ENCODE peak calls at places on chromosomes 16 and 17, in five cellular contexts. One of them, this sample, is unnamed. For H3K4me1, the result is how much of the 10 kb centered on the place peaks cover.

GRCh38 chr17:50565559-50566350 is 5.2 kb downstream of the CACNA1G start:
- DNase-seq in mucosa of descending colon: no peak
- DNase-seq in spleen: no peak
- DNase-seq in ascending aorta: no peak
- DNase-seq in A549: peak
- DNase-seq in this sample: no peak

GRCh38 chr17:80851277-80851925 is 140.2 kb upstream of the CHMP6 start:
- DNase-seq in ascending aorta: no peak
- DNase-seq in mucosa of descending colon: no peak
- DNase-seq in A549: no peak
- DNase-seq in spleen: peak
- DNase-seq in this sample: no peak

GRCh38 chr16:22370038-22370541 is 4.3 kb downstream of the CDR2 start:
- DNase-seq in A549: no peak
- DNase-seq in mucosa of descending colon: no peak
- DNase-seq in ascending aorta: no peak
- DNase-seq in spleen: no peak
- DNase-seq in this sample: no peak

GRCh38 chr17:9897569-9897968 is 7.5 kb downstream of the RCVRN start:
- DNase-seq in mucosa of descending colon: no peak
- DNase-seq in A549: no peak
- DNase-seq in ascending aorta: no peak
- DNase-seq in spleen: no peak
- DNase-seq in this sample: no peak

GRCh38 chr16:9105189-9105588 is 13.7 kb downstream of the HAPSTR1 start:
- DNase-seq in ascending aorta: no peak
- DNase-seq in mucosa of descending colon: no peak
- DNase-seq in A549: no peak
- DNase-seq in spleen: no peak
- DNase-seq in this sample: no peak

GRCh38 chr17:57277923-57278604 is 21.7 kb downstream of the MSI2 start:
- DNase-seq in mucosa of descending colon: no peak
- DNase-seq in spleen: no peak
- DNase-seq in ascending aorta: no peak
- DNase-seq in A549: no peak
- DNase-seq in this sample: no peak

GRCh38 chr17:29124135-29124930 is 55.9 kb downstream of the MYO18A start:
- DNase-seq in mucosa of descending colon: no peak
- DNase-seq in A549: peak
- DNase-seq in ascending aorta: no peak
- DNase-seq in spleen: no peak
- DNase-seq in this sample: no peak

GRCh38 chr17:56176101-56176500 is 22.8 kb downstream of the ANKFN1 start:
- DNase-seq in mucosa of descending colon: no peak
- DNase-seq in ascending aorta: no peak
- DNase-seq in spleen: no peak
- DNase-seq in A549: no peak
- DNase-seq in this sample: no peak

GRCh38 chr16:48531011-48531962 is 78.7 kb downstream of the N4BP1 start:
- DNase-seq in ascending aorta: no peak
- DNase-seq in A549: no peak
- DNase-seq in mucosa of descending colon: no peak
- DNase-seq in spleen: no peak
- DNase-seq in this sample: no peak

GRCh38 chr16:65574311-65574966 is 452.6 kb upstream of the CDH11 start:
- DNase-seq in spleen: no peak
- DNase-seq in ascending aorta: no peak
- DNase-seq in mucosa of descending colon: no peak
- DNase-seq in A549: no peak
- DNase-seq in this sample: no peak

GRCh38 chr17:67293251-67294203 is 48.5 kb upstream of the HELZ start:
- DNase-seq in A549: peak
- DNase-seq in mucosa of descending colon: peak
- DNase-seq in ascending aorta: peak
- DNase-seq in spleen: peak
- DNase-seq in this sample: peak

GRCh38 chr16:27495191-27495590 is 54.5 kb downstream of the GTF3C1 start:
- DNase-seq in mucosa of descending colon: no peak
- DNase-seq in A549: no peak
- DNase-seq in spleen: no peak
- DNase-seq in ascending aorta: no peak
- DNase-seq in this sample: no peak

GRCh38 chr17:63701477-63702222 is 1.7 kb upstream of the LIMD2 start:
- DNase-seq in A549: no peak
- DNase-seq in spleen: peak
- DNase-seq in ascending aorta: peak
- DNase-seq in mucosa of descending colon: peak
- DNase-seq in this sample: peak

GRCh38 chr16:72856797-72857196 is 191.1 kb downstream of the ZFHX3 start:
- DNase-seq in A549: peak
- DNase-seq in ascending aorta: no peak
- DNase-seq in mucosa of descending colon: no peak
- DNase-seq in spleen: no peak
- DNase-seq in this sample: no peak

GRCh38 chr17:81868674-81869220 is 2.4 kb downstream of the ARHGDIA start:
- DNase-seq in spleen: peak
- DNase-seq in mucosa of descending colon: no peak
- DNase-seq in A549: peak
- DNase-seq in ascending aorta: peak
- DNase-seq in this sample: peak

GRCh38 chr17:63842540-63843386 is at the start of gene SMARCD2:
- DNase-seq in spleen: peak
- DNase-seq in ascending aorta: peak
- DNase-seq in A549: peak
- DNase-seq in mucosa of descending colon: peak
- DNase-seq in this sample: peak

GRCh38 chr17:79618383-79619067 is 7.7 kb upstream of the RBFOX3 start:
- DNase-seq in A549: no peak
- DNase-seq in spleen: peak
- DNase-seq in mucosa of descending colon: peak
- DNase-seq in ascending aorta: no peak
- DNase-seq in this sample: no peak

DNA sequence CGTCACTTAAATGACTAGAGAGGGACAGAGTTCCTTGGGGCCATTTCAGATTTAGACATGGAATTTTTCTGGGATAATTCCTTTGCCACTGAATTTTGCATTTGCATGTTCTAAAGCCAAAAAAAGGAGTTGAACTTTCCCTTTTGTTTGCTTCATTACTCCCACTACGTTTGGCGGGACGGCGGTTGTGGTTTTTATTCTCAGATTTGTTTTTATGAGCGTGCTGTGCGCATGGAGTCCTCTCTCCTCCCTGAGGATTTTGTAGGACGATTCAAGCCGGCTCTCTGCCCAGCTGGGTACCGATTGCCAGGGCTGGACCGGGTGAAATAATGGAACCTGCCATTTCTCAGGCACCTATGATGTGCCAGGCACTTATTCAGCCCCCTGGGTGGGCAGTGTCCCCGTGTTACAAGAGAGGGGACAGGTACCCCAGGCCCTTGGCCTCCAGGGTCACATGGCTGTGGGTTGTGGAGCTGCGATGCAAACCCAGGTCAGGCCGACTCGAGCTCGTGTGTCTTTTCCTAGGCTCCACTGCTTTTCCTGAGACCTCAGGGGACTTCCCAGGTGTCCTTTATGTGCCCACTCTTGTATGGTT is 18.8 kb downstream of the CMIP start:
- DNase-seq in mucosa of descending colon: no peak
- DNase-seq in ascending aorta: no peak
- DNase-seq in A549: no peak
- DNase-seq in spleen: peak
- DNase-seq in this sample: no peak
- H3K4me3 ChIP-seq in mucosa of descending colon: no peak
- H3K4me3 ChIP-seq in ascending aorta: no peak
- H3K4me3 ChIP-seq in A549: no peak
- H3K4me3 ChIP-seq in spleen: no peak
- H3K4me3 ChIP-seq in this sample: no peak

GRCh38 chr16:54817432-54817831 is 113.2 kb upstream of the IRX5 start:
- DNase-seq in ascending aorta: no peak
- DNase-seq in A549: peak
- DNase-seq in mucosa of descending colon: no peak
- DNase-seq in spleen: no peak
- DNase-seq in this sample: peak
- TF ChIP-seq CTCF in ascending aorta: no peak
- TF ChIP-seq CTCF in A549: no peak
- TF ChIP-seq CTCF in mucosa of descending colon: no peak
- TF ChIP-seq CTCF in spleen: no peak
- TF ChIP-seq CTCF in this sample: peak

GRCh38 chr16:12083625-12084024 is 107.1 kb downstream of the SNX29 start:
- DNase-seq in spleen: peak
- DNase-seq in ascending aorta: peak
- DNase-seq in mucosa of descending colon: peak
- DNase-seq in A549: no peak
- DNase-seq in this sample: no peak

GRCh38 chr16:12082207-12082606 is 105.7 kb downstream of the SNX29 start:
- DNase-seq in A549: no peak
- DNase-seq in ascending aorta: peak
- DNase-seq in spleen: no peak
- DNase-seq in mucosa of descending colon: peak
- DNase-seq in this sample: no peak

GRCh38 chr16:12081048-12081404 is 104.5 kb downstream of the SNX29 start:
- DNase-seq in ascending aorta: peak
- DNase-seq in mucosa of descending colon: peak
- DNase-seq in A549: no peak
- DNase-seq in spleen: no peak
- DNase-seq in this sample: no peak

GRCh38 chr16:12079411-12079965 is 103.0 kb downstream of the SNX29 start:
- DNase-seq in A549: no peak
- DNase-seq in ascending aorta: peak
- DNase-seq in mucosa of descending colon: peak
- DNase-seq in spleen: peak
- DNase-seq in this sample: no peak

DNA sequence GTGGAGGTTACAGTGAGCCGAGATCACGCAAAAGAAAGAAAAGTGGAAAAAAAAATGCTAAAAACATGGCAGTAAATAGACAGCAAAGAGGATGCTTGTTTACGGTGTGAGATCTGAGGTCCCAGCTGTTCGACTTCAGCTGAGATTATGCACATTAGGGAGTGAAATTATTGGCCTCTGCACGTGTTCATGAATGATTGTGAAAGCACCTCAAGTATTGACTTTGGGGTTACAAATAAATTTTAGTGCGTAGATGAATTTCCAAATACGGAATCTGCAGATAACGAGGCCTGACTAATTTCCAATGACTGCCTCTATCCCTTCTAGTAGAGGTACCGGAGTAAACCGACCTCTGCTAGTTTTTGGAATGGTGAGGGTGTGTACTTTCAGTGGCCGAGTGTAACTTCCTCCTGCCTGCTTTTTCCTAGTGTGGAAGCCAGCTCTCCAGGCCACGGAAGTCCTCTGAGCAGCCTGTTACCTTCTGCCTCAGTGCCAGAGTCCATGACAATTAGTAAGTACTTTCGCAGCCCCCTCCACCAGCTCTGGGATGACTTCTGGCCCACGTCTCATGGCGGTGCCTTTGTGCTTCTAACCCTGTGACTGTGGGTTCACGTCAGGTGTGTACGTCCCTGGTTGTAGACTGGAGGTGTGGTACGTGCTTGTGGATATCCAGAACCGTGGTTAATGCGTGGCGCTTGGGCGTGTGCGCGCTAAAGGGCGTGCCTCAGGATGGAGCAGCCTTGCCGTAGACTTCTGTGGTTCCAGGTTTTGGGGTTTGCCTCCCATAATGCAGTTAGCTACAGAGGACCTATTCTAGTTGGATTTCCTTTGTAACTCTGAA is 102.1 kb downstream of the SNX29 start:
- DNase-seq in spleen: peak
- DNase-seq in ascending aorta: peak
- DNase-seq in mucosa of descending colon: peak
- DNase-seq in A549: no peak
- DNase-seq in this sample: no peak
- H3K4me1 ChIP-seq in spleen: under half
- H3K4me1 ChIP-seq in ascending aorta: under half
- H3K4me1 ChIP-seq in mucosa of descending colon: under half
- H3K4me1 ChIP-seq in A549: under half
- H3K4me1 ChIP-seq in this sample: under half

GRCh38 chr16:14510939-14511797 is 118.9 kb downstream of the PARN start:
- DNase-seq in ascending aorta: no peak
- DNase-seq in spleen: no peak
- DNase-seq in A549: peak
- DNase-seq in mucosa of descending colon: no peak
- DNase-seq in this sample: no peak
- H3K4me3 ChIP-seq in ascending aorta: no peak
- H3K4me3 ChIP-seq in spleen: no peak
- H3K4me3 ChIP-seq in A549: no peak
- H3K4me3 ChIP-seq in mucosa of descending colon: no peak
- H3K4me3 ChIP-seq in this sample: no peak

DNA sequence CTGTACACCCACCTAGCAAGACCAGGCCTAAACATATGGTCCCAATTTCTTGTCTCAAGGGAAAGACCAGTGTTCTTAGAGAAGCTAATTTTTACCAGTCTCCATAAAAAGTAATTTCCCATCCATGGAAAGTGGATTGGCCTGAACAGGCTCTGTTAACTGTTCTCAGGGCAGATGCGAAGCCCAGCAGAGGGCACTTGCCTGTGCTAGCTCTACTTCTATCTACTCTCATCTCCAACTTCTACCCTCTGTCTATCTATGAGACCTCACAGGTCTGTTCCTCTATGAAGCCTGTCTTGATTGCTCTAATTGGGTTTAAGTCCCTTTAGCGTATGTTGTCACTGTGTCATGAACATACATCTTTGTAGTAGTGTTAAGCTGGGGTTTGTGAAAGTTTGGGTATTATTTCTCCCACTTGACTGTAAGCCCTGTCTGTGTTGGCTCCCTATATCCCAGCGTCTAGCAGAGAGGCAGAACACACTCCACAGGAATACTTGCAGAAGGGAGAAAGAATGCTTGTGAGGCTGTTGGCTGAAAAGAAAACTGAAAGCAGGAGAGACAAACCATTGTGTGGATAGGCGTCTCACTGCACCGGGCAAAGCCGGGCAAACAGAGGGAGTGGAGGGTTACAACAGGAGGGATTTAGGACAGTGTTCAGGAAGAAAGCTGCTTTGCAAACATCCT is 167.2 kb upstream of the MAF start:
- DNase-seq in mucosa of descending colon: peak
- DNase-seq in A549: peak
- DNase-seq in spleen: no peak
- DNase-seq in ascending aorta: no peak
- DNase-seq in this sample: no peak
- TF ChIP-seq CTCF in mucosa of descending colon: no peak
- TF ChIP-seq CTCF in A549: peak
- TF ChIP-seq CTCF in spleen: no peak
- TF ChIP-seq CTCF in ascending aorta: no peak
- TF ChIP-seq CTCF in this sample: no peak

GRCh38 chr17:40099627-40100418 is 566 bp downstream of the NR1D1 start:
- DNase-seq in spleen: peak
- DNase-seq in ascending aorta: no peak
- DNase-seq in mucosa of descending colon: no peak
- DNase-seq in A549: no peak
- DNase-seq in this sample: no peak
- H3K4me1 ChIP-seq in spleen: half or more
- H3K4me1 ChIP-seq in ascending aorta: under half
- H3K4me1 ChIP-seq in mucosa of descending colon: half or more
- H3K4me1 ChIP-seq in A549: half or more
- H3K4me1 ChIP-seq in this sample: half or more